ENCODE peak calls at places on chromosomes 13 and 19, in ten cellular contexts. Z, I, R, L, V, G, Q, A, S and U are unnamed samples.

GRCh38 chr13:45916036-45916435 is 64.5 kb upstream of the SIAH3 start:
- DNase-seq in Z (no peak), I (no peak), R (no peak), L (no peak), V (no peak), G (no peak), Q (no peak), A (no peak), S (no peak), U (no peak)

GRCh38 chr19:33302974-33303790 is 848 bp upstream of the CEBPA start:
- DNase-seq in Z (peak), I (peak), R (no peak), L (peak), V (peak), G (peak), Q (peak), A (peak), S (peak), U (peak)

GRCh38 chr13:105474983-105475382 is 1060.5 kb downstream of the EFNB2 start:
- DNase-seq in Z (no peak), I (no peak), R (no peak), L (no peak), V (no peak), G (no peak), Q (no peak), A (no peak), S (no peak), U (no peak)

GRCh38 chr13:106172176-106172905 is 363.1 kb downstream of the EFNB2 start:
- DNase-seq in Z (no peak), I (no peak), R (no peak), L (no peak), V (no peak), G (peak), Q (no peak), A (no peak), S (no peak), U (no peak)

GRCh38 chr19:55536951-55537740 is at the start of gene SBK2:
- DNase-seq in Z (no peak), I (no peak), R (no peak), L (no peak), V (no peak), G (no peak), Q (no peak), A (no peak), S (no peak), U (no peak)

GRCh38 chr13:112928020-112928931 is 40.7 kb upstream of the MCF2L start:
- DNase-seq in Z (no peak), I (no peak), R (no peak), L (no peak), V (no peak), G (no peak), Q (no peak), A (no peak), S (no peak), U (no peak)

GRCh38 chr13:76890036-76890435 is 3.8 kb upstream of the KCTD12 start:
- DNase-seq in Z (no peak), I (no peak), R (no peak), L (no peak), V (no peak), G (peak), Q (no peak), A (no peak), S (no peak), U (no peak)

GRCh38 chr13:57191667-57192066 is 24.7 kb downstream of the PRR20E start:
- DNase-seq in Z (no peak), I (no peak), R (no peak), L (no peak), V (no peak), G (no peak), Q (no peak), A (no peak), S (no peak), U (no peak)

GRCh38 chr19:38944981-38945506 is 14.3 kb downstream of the MRPS12 start:
- DNase-seq in Z (no peak), I (no peak), R (no peak), L (no peak), V (no peak), G (no peak), Q (no peak), A (no peak), S (no peak), U (no peak)

GRCh38 chr19:42092350-42092749 is 16.4 kb downstream of the ZNF574 start:
- DNase-seq in Z (peak), I (no peak), R (no peak), L (peak), V (peak), G (no peak), Q (no peak), A (no peak), S (no peak), U (no peak)

GRCh38 chr13:83325454-83325853 is 556.8 kb downstream of the SLITRK1 start:
- DNase-seq in Z (no peak), I (no peak), R (no peak), L (no peak), V (no peak), G (peak), Q (no peak), A (no peak), S (no peak), U (no peak)

GRCh38 chr13:76852991-76853390 is 33.2 kb downstream of the KCTD12 start:
- DNase-seq in Z (peak), I (no peak), R (no peak), L (no peak), V (peak), G (peak), Q (no peak), A (no peak), S (no peak), U (no peak)

DNA sequence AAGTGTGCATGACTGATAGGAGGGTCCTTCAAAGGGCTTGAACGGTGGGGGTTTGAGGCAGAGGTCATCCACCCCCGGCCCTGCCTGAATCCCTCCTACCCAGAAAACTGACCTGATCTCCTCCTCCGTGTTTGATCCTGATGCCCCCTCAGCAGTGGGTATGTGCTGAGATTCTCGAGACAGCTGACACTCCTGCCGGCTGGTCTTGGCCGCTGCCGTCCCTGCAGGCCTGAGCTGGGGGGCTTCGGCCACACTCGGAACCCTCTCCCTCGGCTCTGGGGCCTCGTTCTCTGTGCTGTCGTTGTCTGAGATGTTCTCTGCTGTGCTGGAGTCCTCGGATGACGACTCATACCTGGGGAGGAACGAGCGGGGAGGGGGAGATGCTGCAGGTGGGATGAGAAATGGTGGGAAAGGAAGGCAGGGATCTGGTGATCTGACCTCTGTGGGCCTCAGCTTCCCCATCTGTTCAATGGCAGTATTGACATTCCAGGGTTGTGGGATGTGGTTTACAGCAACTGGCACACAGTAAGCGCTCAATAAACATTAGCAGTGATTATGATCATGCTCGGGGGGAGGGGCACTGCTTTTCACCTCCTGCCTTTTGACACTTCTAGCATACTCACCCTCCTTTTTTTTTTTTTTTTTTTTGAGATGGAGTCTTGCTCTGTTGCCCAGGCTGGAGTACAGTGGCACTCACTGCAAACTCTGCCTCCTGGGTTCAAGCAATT is 20.7 kb downstream of the KANK2 start:
- DNase-seq in Z (no peak), I (no peak), R (no peak), L (no peak), V (no peak), G (no peak), Q (no peak), A (no peak), S (no peak), U (no peak)
- TF ChIP-seq POLR2A in Z (no peak), I (no peak), R (no peak), L (no peak), V (no peak), G (no peak), Q (no peak), A (no peak), S (no peak), U (no peak)

GRCh38 chr19:8334458-8335342 is 8.4 kb downstream of the KANK3 start:
- DNase-seq in Z (no peak), I (peak), R (no peak), L (peak), V (no peak), G (peak), Q (peak), A (no peak), S (peak), U (no peak)

GRCh38 chr19:8336665-8337064 is 6.4 kb downstream of the KANK3 start:
- DNase-seq in Z (no peak), I (no peak), R (no peak), L (no peak), V (no peak), G (no peak), Q (no peak), A (no peak), S (no peak), U (no peak)

GRCh38 chr19:8336072-8336569 is 6.9 kb downstream of the KANK3 start:
- DNase-seq in Z (no peak), I (no peak), R (no peak), L (no peak), V (no peak), G (no peak), Q (no peak), A (no peak), S (no peak), U (no peak)

GRCh38 chr19:8333771-8334457 is 9.1 kb downstream of the KANK3 start:
- DNase-seq in Z (no peak), I (no peak), R (no peak), L (no peak), V (no peak), G (no peak), Q (no peak), A (no peak), S (no peak), U (no peak)

GRCh38 chr19:8335343-8336071 is 7.6 kb downstream of the KANK3 start:
- DNase-seq in Z (no peak), I (no peak), R (no peak), L (peak), V (no peak), G (no peak), Q (no peak), A (no peak), S (no peak), U (no peak)
- TF ChIP-seq POLR2A in Z (no peak), I (no peak), R (no peak), L (no peak), V (no peak), G (no peak), Q (no peak), A (no peak), S (no peak), U (no peak)

DNA sequence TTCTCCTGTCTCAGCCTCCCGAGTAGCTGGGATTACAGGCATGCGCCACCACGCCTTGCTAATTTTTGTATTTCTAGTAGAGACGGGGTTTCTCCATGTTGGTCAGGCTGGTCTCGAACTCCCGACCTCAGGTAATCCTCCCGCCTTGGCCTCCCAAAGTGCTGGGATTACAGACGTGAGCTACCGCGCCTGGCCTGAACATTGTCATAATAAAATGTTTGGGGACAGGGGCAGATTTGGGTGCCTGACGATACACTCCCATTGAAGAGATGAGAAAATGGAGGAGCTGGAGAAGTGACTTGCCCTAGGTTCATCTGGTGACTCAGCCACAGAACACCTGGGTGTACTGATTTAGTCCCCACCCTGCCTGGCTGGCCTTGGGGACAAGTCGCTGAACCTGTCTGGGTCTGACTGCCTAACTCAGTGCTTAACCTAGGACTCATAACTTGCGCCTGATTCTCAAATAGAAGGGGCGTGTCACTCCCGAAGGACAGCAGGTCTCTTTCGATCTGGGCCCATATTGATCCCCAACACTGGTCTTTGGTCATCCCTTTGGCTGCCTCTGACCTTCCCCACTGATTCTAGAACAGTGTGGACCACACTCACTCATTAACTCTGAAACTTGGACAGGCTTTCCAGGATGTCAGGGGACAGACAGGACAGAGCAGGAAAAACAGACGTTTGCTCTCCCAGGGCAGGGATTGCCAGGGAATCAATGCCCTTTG is 7.6 kb upstream of the BICRA start:
- DNase-seq in Z (no peak), I (no peak), R (no peak), L (peak), V (no peak), G (no peak), Q (no peak), A (no peak), S (peak), U (no peak)
- TF ChIP-seq POLR2A in Z (no peak), I (no peak), R (no peak), L (no peak), V (no peak), G (no peak), Q (no peak), A (no peak), S (no peak), U (no peak)

GRCh38 chr13:36069881-36070366 is 61.3 kb downstream of the DCLK1 start:
- DNase-seq in Z (peak), I (no peak), R (no peak), L (no peak), V (no peak), G (no peak), Q (no peak), A (peak), S (no peak), U (no peak)
- TF ChIP-seq POLR2A in Z (no peak), I (no peak), R (no peak), L (no peak), V (no peak), G (no peak), Q (no peak), A (no peak), S (no peak), U (no peak)

GRCh38 chr19:3434630-3435553 is 45.4 kb downstream of the SMIM24 start:
- DNase-seq in Z (peak), I (peak), R (peak), L (peak), V (peak), G (peak), Q (peak), A (peak), S (peak), U (no peak)
- TF ChIP-seq POLR2A in Z (no peak), I (peak), R (peak), L (peak), V (no peak), G (no peak), Q (peak), A (no peak), S (no peak), U (no peak)